ENCODE peak calls at places on chromosomes 4 and X, in nine cellular contexts. L is prostate gland, W is GM23248, E is K562, Z is uterus, P is SJSA1, K is tibial artery, S is ascending aorta, B is heart right ventricle. U is an unnamed sample.

GRCh38 chrX:81280148-81280547 is 78.2 kb downstream of the SH3BGRL start:
- DNase-seq in L (no peak), W (no peak), E (no peak), Z (no peak), P (no peak), K (no peak), S (no peak), B (no peak), U (no peak)

GRCh38 chr4:138186264-138186663 is 55.9 kb downstream of the SLC7A11 start:
- DNase-seq in L (no peak), W (no peak), E (no peak), Z (no peak), P (no peak), K (no peak), S (no peak), B (no peak), U (no peak)

GRCh38 chr4:16157609-16158503 is 68.4 kb downstream of the TAPT1 start:
- DNase-seq in L (no peak), W (peak), E (no peak), Z (no peak), P (no peak), K (no peak), S (no peak), B (no peak), U (no peak)

GRCh38 chrX:154398668-154399526 is 720 bp downstream of the RPL10 start:
- DNase-seq in L (peak), W (peak), E (peak), Z (peak), P (peak), K (peak), S (no peak), B (peak), U (no peak)

GRCh38 chrX:79081895-79082512 is 62.5 kb upstream of the GPR174 start:
- DNase-seq in L (no peak), W (peak), E (peak), Z (no peak), P (peak), K (no peak), S (no peak), B (no peak), U (no peak)

GRCh38 chr4:55635282-55635681 is 816 bp downstream of the NMU start:
- DNase-seq in L (no peak), W (no peak), E (peak), Z (no peak), P (no peak), K (no peak), S (no peak), B (no peak), U (no peak)

GRCh38 chr4:101114936-101115372 is 232.4 kb downstream of the PPP3CA start:
- DNase-seq in L (no peak), W (peak), E (no peak), Z (no peak), P (peak), K (no peak), S (no peak), B (no peak), U (no peak)

GRCh38 chrX:128739539-128739938 is 687.3 kb upstream of the ACTRT1 start:
- DNase-seq in L (peak), W (no peak), E (no peak), Z (no peak), P (no peak), K (no peak), S (no peak), B (no peak), U (no peak)

GRCh38 chr4:128854433-128854832 is 44.9 kb downstream of the JADE1 start:
- DNase-seq in L (no peak), W (peak), E (no peak), Z (no peak), P (no peak), K (no peak), S (no peak), B (no peak), U (no peak)

GRCh38 chr4:175953960-175954521 is 111.6 kb upstream of the WDR17 start:
- DNase-seq in L (no peak), W (no peak), E (no peak), Z (no peak), P (no peak), K (no peak), S (no peak), B (no peak), U (no peak)

DNA sequence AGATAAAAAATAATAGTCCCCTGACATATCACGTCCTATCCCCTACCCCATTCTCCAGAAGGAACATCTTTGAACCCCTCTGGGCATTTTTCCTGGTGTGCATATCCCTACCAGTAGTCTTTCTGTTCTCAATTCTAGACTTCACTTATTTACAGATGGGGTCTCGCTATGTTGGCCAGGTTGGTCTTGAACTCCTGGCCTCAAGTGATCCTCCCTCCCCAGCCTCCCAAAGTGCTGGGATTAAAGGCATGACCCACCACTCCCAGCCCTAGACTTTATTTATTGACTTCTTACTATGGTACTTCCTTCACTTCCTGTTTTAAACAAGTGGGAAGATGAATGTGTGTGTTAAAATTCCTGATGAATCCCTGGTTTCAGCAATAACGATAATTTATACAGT is 612 bp upstream of the RRAGB start:
- DNase-seq in L (no peak), W (no peak), E (no peak), Z (no peak), P (no peak), K (no peak), S (no peak), B (no peak), U (no peak)
- H3K27ac ChIP-seq in L (peak), W (peak), E (peak), Z (peak), P (peak), K (peak), S (peak), B (peak), U (peak)

DNA sequence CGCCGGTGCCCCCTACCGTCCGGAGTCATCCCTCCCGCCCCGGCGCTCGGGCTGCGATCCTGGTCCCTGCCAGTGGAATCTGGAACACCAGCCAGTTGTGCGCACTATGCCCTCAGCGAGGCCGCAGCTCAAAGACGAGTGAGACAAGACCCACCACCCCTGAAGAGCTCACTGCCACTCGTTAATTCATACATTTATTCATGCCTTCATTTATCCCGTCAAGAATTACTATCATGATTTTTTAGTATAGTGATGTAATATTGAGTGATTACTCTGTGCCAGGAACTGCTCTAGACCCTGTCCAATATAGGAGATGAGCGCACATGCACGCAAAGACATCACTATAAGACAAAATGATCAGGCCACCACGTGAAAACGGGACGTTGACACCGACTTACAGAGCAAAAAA is 252 bp upstream of the PPA2 start:
- DNase-seq in L (no peak), W (peak), E (no peak), Z (peak), P (no peak), K (peak), S (peak), B (peak), U (peak)
- H3K27ac ChIP-seq in L (peak), W (peak), E (peak), Z (peak), P (peak), K (peak), S (peak), B (peak), U (peak)

GRCh38 chr4:162061214-162061613 is 102.6 kb downstream of the FSTL5 start:
- DNase-seq in L (no peak), W (no peak), E (no peak), Z (no peak), P (no peak), K (no peak), S (no peak), B (no peak), U (no peak)

DNA sequence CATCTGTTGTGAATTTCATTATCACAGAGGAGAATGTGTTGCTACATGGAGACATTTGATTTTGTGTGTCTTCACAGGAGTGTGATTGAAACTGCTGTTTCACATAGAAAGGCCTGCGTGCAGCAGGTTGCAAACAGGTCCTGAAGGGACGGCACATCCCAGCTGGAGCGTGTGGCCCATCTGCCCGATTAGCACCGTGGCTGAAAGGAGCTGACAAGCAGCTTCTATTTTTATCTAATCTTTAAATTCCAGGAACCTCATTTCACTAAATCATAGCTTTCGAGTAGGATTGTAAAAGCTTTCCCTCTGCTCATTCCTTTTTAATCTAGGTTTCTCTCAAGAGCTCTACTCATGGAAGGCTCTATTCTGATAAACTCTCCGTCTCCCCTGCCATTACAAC is 106.9 kb downstream of the FSTL5 start:
- DNase-seq in L (no peak), W (no peak), E (no peak), Z (no peak), P (no peak), K (no peak), S (no peak), B (no peak), U (peak)
- H3K27ac ChIP-seq in L (no peak), W (no peak), E (no peak), Z (no peak), P (no peak), K (no peak), S (no peak), B (no peak), U (no peak)

DNA sequence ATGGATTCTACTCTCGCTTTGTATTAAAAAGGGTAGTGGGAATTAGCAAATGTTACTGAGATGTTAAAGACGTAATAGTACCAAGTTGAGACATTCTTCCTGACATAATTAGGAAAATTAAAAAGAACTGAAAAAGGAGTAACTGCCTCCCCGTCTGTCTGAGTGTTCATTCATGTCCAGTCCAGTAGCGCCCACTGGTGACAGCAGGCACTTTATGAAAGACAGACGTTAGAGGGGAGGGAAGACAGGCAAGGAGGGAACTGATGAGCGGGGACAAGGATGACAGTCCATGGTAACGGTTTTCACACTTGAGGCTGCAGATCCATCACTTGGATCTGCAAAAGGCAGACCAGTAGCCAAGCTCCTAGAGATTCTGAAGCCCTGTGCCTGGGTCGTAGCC is 326.7 kb downstream of the STK32B start:
- DNase-seq in L (no peak), W (peak), E (peak), Z (no peak), P (no peak), K (no peak), S (no peak), B (no peak), U (no peak)
- H3K27ac ChIP-seq in L (no peak), W (no peak), E (no peak), Z (no peak), P (no peak), K (no peak), S (no peak), B (no peak), U (no peak)

GRCh38 chr4:123409301-123409700 is 12.7 kb downstream of the SPRY1 start:
- DNase-seq in L (no peak), W (no peak), E (no peak), Z (no peak), P (no peak), K (no peak), S (no peak), B (no peak), U (no peak)

GRCh38 chr4:123406862-123407261 is 10.3 kb downstream of the SPRY1 start:
- DNase-seq in L (no peak), W (no peak), E (no peak), Z (no peak), P (no peak), K (no peak), S (no peak), B (no peak), U (no peak)

GRCh38 chr4:123405212-123405856 is 8.7 kb downstream of the SPRY1 start:
- DNase-seq in L (no peak), W (no peak), E (no peak), Z (no peak), P (no peak), K (no peak), S (no peak), B (no peak), U (no peak)

GRCh38 chr4:123411514-123411913 is 14.9 kb downstream of the SPRY1 start:
- DNase-seq in L (no peak), W (no peak), E (no peak), Z (no peak), P (no peak), K (no peak), S (no peak), B (no peak), U (no peak)

DNA sequence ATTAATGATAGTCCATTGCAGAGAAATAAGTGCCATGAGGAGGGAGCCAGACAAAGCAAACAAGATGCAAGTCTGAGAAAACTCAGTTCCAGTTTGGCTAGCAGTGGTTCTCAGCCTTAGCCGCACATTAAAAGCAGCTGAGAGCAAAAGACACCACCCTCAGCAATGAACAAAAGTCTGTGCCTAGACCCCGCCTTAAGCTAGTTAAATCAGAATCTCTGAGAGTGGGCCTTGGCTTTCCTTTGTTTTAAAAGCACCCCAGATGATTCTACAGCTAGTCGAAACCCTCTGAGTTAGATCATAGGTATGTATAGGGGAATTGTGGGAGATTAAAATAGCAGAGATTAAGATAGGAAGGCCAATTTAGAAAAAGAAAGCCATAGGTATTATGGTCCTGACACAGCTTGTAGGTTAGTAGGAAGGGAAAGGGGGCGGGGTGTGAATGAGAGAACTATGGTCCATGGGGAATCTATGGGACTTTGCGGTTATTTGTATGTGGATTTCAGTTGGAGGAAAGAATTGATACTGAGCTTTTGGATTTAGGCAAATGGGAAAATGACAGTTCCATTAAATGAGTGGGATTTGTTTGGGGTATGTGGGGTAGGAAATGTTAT is 12.0 kb downstream of the SPRY1 start:
- DNase-seq in L (no peak), W (no peak), E (no peak), Z (no peak), P (no peak), K (no peak), S (no peak), B (no peak), U (no peak)
- H3K27ac ChIP-seq in L (no peak), W (no peak), E (no peak), Z (peak), P (no peak), K (no peak), S (peak), B (peak), U (no peak)

DNA sequence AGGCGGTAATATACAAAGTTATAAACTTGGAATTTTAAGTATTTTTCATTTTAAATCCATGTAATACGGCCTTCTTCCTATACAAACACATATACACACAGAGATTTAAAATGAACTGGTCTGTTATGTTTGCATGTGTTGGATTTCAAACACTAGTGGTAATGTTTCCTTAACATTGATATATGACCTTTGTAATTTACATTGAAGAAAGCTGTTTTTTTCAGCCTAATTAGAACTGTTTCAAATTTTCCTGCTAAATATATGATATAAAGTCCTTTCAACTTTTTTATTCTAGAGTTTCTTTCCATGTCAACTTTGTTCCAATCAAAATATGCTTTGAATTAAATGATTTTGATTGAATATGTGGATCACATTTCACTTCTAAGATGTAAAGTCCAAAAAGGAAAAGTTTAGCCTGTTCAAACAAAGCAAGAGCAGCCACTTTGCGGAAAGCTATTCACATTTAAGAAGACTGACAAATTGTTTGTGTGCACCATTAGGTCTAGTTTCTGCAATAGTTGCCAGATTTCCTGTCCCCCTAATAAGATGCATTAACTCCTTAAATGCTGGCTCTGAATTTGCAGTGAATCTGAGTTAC is 226.0 kb upstream of the MAB21L2 start:
- DNase-seq in L (no peak), W (no peak), E (no peak), Z (no peak), P (no peak), K (no peak), S (no peak), B (no peak), U (no peak)
- H3K27ac ChIP-seq in L (no peak), W (no peak), E (no peak), Z (no peak), P (no peak), K (no peak), S (no peak), B (no peak), U (no peak)

GRCh38 chrX:10574663-10575062 is 45.7 kb downstream of the MID1 start:
- DNase-seq in L (no peak), W (peak), E (no peak), Z (no peak), P (peak), K (no peak), S (no peak), B (no peak), U (no peak)

GRCh38 chrX:10577863-10578262 is 42.5 kb downstream of the MID1 start:
- DNase-seq in L (no peak), W (peak), E (no peak), Z (no peak), P (no peak), K (no peak), S (no peak), B (no peak), U (no peak)

GRCh38 chrX:10579753-10580060 is 40.7 kb downstream of the MID1 start:
- DNase-seq in L (no peak), W (peak), E (no peak), Z (no peak), P (peak), K (no peak), S (no peak), B (no peak), U (no peak)

GRCh38 chrX:10579018-10579752 is 41.2 kb downstream of the MID1 start:
- DNase-seq in L (no peak), W (peak), E (no peak), Z (no peak), P (peak), K (no peak), S (no peak), B (no peak), U (no peak)

GRCh38 chrX:10576777-10577444 is 43.5 kb downstream of the MID1 start:
- DNase-seq in L (no peak), W (no peak), E (no peak), Z (peak), P (no peak), K (no peak), S (no peak), B (peak), U (no peak)
- H3K27ac ChIP-seq in L (no peak), W (no peak), E (no peak), Z (peak), P (no peak), K (no peak), S (peak), B (peak), U (peak)

GRCh38 chr4:111303806-111304205 is 680.9 kb upstream of the PITX2 start:
- DNase-seq in L (no peak), W (no peak), E (no peak), Z (no peak), P (no peak), K (no peak), S (no peak), B (no peak), U (no peak)
- H3K27ac ChIP-seq in L (no peak), W (no peak), E (no peak), Z (no peak), P (no peak), K (no peak), S (no peak), B (no peak), U (no peak)

U was measured in caudate nucleus.